ENCODE peak calls at places on chromosome 12, in five cellular contexts. A, M, C, I and G are unnamed samples.
A peak's percentile ranks its signal among the peaks of the same experiment; 100 is the strongest.

GRCh38 chr12:107635139-107635538 is 50.5 kb upstream of the PWP1 start:
- DNase-seq in I (no peak), M (no peak), A (no peak), C (peak; percentile 38), G (no peak)

GRCh38 chr12:64826234-64826633 is 1.8 kb downstream of the TBC1D30 start:
- DNase-seq in I (peak; percentile 34), C (peak; percentile 71), A (no peak), M (no peak), G (no peak)

GRCh38 chr12:49094104-49094948 is at the start of gene DHH:
- DNase-seq in C (peak; percentile 40), I (peak; percentile 86), A (no peak), M (peak; percentile 77), G (no peak)

GRCh38 chr12:15726757-15727112 is 62.5 kb downstream of the EPS8 start:
- DNase-seq in I (no peak), A (no peak), M (no peak), C (no peak), G (no peak)

GRCh38 chr12:54220092-54220557 is 31.3 kb upstream of the SMUG1 start:
- DNase-seq in M (no peak), I (peak; percentile 78), C (peak; percentile 76), A (no peak), G (peak; percentile 85)

GRCh38 chr12:18752947-18753346 is 15.0 kb downstream of the CAPZA3 start:
- DNase-seq in M (no peak), A (no peak), C (no peak), I (no peak), G (no peak)

GRCh38 chr12:74393265-74393664 is 144.4 kb upstream of the ATXN7L3B start:
- DNase-seq in I (no peak), M (no peak), A (no peak), C (no peak), G (no peak)

GRCh38 chr12:79360936-79361335 is 329.8 kb downstream of the PAWR start:
- DNase-seq in I (no peak), A (no peak), C (no peak), M (no peak), G (no peak)

GRCh38 chr12:21925296-21925913 is 15.8 kb downstream of the ABCC9 start:
- DNase-seq in A (no peak), C (no peak), M (no peak), I (no peak), G (no peak)

GRCh38 chr12:1873531-1874149 is 44.8 kb downstream of the CACNA2D4 start:
- DNase-seq in C (no peak), A (no peak), M (no peak), I (no peak), G (no peak)

GRCh38 chr12:54197037-54197909 is 8.5 kb upstream of the SMUG1 start:
- DNase-seq in C (no peak), A (no peak), I (peak; percentile 27), M (no peak), G (no peak)

GRCh38 chr12:46224401-46224800 is 44.4 kb downstream of the SLC38A1 start:
- DNase-seq in M (no peak), I (no peak), C (no peak), A (no peak), G (peak; percentile 93)

GRCh38 chr12:40393031-40393430 is 168.2 kb downstream of the LRRK2 start:
- DNase-seq in M (no peak), C (no peak), I (no peak), A (no peak), G (no peak)

GRCh38 chr12:34291426-34291901 is 269.2 kb downstream of the ALG10 start:
- DNase-seq in M (peak; percentile 70), I (no peak), A (peak; percentile 66), C (no peak), G (peak; percentile 37)

GRCh38 chr12:116319851-116320621 is 42.5 kb upstream of the MED13L start:
- DNase-seq in M (no peak), C (peak; percentile 72), I (no peak), A (no peak), G (peak; percentile 96)

GRCh38 chr12:22518067-22518719 is 26.1 kb downstream of the C2CD5 start:
- DNase-seq in I (no peak), C (peak; percentile 86), A (no peak), M (no peak), G (no peak)

DNA sequence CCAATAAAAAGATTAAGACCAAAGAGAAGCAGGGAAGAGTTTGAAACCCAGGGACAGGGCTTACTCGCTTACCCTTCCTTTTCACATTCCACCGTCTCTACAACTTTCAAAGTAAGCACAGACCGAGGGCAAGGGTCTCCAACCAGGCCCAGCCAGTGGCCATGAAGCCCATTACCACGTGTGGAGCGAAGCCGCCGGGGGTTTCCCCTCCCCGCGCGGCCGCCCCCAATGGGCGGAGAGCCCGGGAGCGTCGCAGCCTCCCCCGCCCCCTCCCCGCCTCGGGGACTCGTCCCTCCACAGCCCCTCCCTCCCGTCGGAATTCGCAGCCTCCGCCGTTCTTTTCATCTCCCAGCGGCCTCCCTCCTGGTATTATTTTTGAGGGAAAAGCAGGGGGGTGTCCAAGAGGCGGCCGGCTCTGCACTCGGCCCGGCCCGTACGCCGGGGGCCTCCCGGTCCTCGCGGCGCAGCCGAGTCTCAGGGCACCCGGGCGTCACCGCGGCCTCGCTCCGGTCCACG is 666 bp downstream of the NAP1L1 start:
- DNase-seq in I (peak; percentile 83), C (peak; percentile 83), M (peak; percentile 93), A (peak; percentile 83), G (peak; percentile 79)
- TF ChIP-seq POLR2AphosphoS5 in I (no peak), C (no peak), M (no peak), A (no peak), G (no peak)

GRCh38 chr12:122979001-122979907 is 1.2 kb upstream of the ARL6IP4 start:
- DNase-seq in M (peak; percentile 79), C (no peak), A (no peak), I (no peak), G (no peak)

GRCh38 chr12:122979908-122980191 is 631 bp upstream of the ARL6IP4 start:
- DNase-seq in A (no peak), M (no peak), C (no peak), I (no peak), G (no peak)

GRCh38 chr12:122981587-122982493 is 1.4 kb downstream of the ARL6IP4 start:
- DNase-seq in M (peak; percentile 76), C (no peak), A (no peak), I (no peak), G (no peak)

GRCh38 chr12:122981036-122981471 is 573 bp downstream of the ARL6IP4 start:
- DNase-seq in C (peak; percentile 59), I (peak; percentile 56), A (no peak), M (no peak), G (no peak)

DNA sequence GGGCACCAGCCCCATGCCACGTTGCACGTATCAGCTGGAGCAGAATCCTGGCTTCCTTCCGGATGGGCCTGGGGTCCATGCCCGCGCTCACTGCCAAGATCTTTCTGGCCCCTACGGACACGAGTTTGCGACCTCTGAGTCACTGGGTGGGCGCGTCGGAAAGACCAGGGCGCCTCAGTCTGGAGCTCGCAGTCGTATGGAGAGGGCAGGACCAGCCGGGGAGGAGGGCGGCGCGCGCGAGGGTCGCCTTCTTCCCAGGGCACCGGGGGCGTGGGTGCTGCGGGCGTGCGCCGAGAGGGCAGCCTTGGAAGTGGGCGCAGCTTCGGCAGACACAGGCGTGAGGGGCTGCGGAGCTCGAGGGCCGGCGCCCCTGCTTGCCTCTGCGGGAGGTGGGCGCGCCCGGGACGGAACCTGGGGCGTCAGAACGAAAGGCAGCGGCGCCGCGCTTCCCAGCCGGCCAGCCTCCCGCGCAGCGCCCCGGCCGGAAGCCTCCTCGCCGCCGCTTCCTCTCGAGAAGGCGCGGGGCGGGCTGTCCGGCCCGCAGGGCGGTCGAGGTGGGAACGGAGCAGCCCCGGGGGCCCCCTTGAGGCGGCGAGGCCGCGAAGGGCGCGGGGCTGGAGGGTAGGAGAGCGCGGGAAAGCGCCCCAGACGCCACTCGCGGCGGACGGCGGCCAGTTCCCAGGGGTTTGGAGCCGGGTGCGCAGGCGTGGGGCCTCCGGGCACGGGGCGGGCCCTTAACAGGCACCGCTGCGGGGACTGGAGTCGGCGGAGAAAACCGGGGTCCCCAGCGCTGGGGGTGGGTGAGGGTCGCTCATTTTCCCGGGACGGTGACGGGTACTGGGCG is at the start of gene ARL6IP4:
- DNase-seq in M (peak; percentile 95), A (no peak), C (peak; percentile 69), I (peak; percentile 90), G (no peak)
- TF ChIP-seq POLR2A in M (peak; percentile 64), A (no peak), C (peak; percentile 84), I (peak; percentile 75), G (peak; percentile 38)

DNA sequence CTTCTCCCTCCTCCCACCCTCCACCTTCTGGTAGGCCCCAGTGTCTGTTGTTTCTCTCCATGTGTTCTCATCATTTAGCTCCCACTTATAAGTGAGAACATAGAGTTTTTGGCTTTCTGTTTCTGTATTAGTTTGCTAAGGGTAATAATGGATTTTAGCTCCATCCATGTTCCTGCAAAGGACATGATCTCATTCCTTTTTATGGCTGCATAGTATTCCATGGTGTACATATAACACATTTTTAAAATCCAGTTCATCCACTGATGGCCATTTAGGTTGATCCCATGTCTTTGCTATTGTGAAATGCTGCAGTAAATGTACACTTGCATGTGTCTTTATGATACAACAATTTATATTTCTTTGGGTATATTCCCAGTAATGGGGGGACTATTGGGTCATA is 96.1 kb downstream of the CCDC91 start:
- DNase-seq in I (no peak), A (no peak), C (no peak), M (no peak), G (no peak)
- H3K4me3 ChIP-seq in I (no peak overlapping the region), A (no peak overlapping the region), C (no peak overlapping the region), M (no peak overlapping the region), G (no peak overlapping the region)

GRCh38 chr12:27501956-27502562 is 21.9 kb upstream of the PPFIBP1 start:
- DNase-seq in I (no peak), M (no peak), A (no peak), C (no peak), G (no peak)

GRCh38 chr12:27505771-27506170 is 18.2 kb upstream of the PPFIBP1 start:
- DNase-seq in C (no peak), M (no peak), A (no peak), I (no peak), G (no peak)

GRCh38 chr12:27506645-27507189 is 17.3 kb upstream of the PPFIBP1 start:
- DNase-seq in C (no peak), I (no peak), M (no peak), A (no peak), G (no peak)

GRCh38 chr12:27504506-27504905 is 19.5 kb upstream of the PPFIBP1 start:
- DNase-seq in C (no peak), A (no peak), M (no peak), I (no peak), G (no peak)

GRCh38 chr12:27505124-27505523 is 18.9 kb upstream of the PPFIBP1 start:
- DNase-seq in I (no peak), M (no peak), A (no peak), C (no peak), G (no peak)
- TF ChIP-seq POLR2AphosphoS5 in I (no peak), M (no peak), A (no peak), C (no peak), G (no peak)

DNA sequence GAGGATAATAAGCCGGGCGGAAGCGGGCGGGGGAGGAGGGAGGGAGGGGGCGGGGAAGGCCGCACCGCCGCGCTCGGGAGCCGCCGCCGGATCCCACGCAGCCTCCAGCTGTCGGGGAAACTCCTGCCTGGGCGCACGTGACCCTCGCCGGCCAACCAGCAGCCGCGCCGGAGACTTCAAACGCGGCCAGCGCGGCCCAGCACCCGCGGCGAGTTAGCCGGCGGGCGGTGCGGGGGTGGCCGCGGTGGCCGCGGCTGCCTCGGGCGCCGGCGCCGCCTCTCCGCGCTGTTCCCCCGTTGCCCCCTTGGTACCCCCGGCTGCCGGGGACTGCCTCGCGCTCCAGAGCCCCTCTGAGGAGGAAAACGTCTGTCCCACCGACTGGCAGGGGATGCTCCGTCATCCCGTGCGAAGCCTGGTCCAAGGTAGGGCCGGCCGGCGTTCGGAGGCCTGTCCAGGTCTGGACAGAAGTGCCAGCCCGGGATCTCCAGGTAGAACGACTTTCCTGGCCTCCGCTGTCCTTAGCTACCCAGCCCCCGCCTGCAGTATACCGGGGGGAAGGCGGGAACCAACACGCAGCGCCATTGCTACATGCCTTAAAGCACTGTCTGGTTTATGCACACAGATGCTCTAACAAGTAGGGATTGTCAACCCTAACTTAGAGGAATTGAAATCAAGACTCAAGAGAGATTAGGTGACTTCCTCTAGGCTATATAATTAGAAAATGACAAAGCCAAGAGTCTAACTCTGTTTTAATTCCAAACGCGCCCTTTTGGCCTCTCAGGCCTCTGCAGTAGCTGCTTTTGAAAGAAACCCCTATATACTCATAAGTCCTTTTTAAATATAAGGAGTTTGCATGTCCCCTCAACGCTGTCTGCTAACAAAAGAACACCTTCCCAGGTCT is at the start of gene YAF2:
- DNase-seq in A (peak; percentile 94), M (peak; percentile 98), I (peak; percentile 94), C (peak; percentile 82), G (peak; percentile 96)
- TF ChIP-seq POLR2A in A (no peak), M (no peak), I (peak; percentile 62), C (no peak), G (no peak)